ENCODE peak calls at places on chromosomes 3 and 15, in nine cellular contexts. S is CD4-positive, alpha-beta T cell; M is fibroblast of mammary gland; Y is cardiac fibroblast; R is AG09309; P is cardiac muscle cell; Q is sigmoid colon; C is mammary epithelial cell; N is RWPE1. V is an unnamed sample.
A peak's percentile ranks its signal among the peaks of the same experiment; 100 is the strongest.

GRCh38 chr3:57864853-57865252 is 108.7 kb downstream of the SLMAP start:
- DNase-seq in S (no peak), M (peak; percentile 42), Y (peak; percentile 57), R (no peak), P (peak; percentile 67), Q (no peak), C (no peak), N (peak; percentile 1), V (peak; percentile 21)

GRCh38 chr3:9352917-9353823 is 9.7 kb upstream of the THUMPD3 start:
- DNase-seq in S (peak; percentile 44), M (peak; percentile 81), Y (peak; percentile 79), R (peak; percentile 43), P (peak; percentile 82), Q (peak; percentile 80), C (peak; percentile 44), N (peak; percentile 62), V (peak; percentile 67)

GRCh38 chr3:141875893-141876380 is 506 bp upstream of the ATP1B3 start:
- DNase-seq in S (peak; percentile 73), M (peak; percentile 75), Y (peak; percentile 60), R (no peak), P (peak; percentile 73), Q (peak; percentile 93), C (no peak), N (peak; percentile 66), V (peak; percentile 61)

GRCh38 chr15:71125831-71126453 is 10.7 kb downstream of the THSD4 start:
- DNase-seq in S (no peak), M (no peak), Y (no peak), R (no peak), P (no peak), Q (no peak), C (no peak), N (no peak), V (no peak)

GRCh38 chr3:152235709-152236298 is 32.9 kb upstream of the MBNL1 start:
- DNase-seq in S (no peak), M (peak; percentile 74), Y (peak; percentile 65), R (no peak), P (peak; percentile 26), Q (no peak), C (peak; percentile 35), N (peak; percentile 57), V (peak; percentile 66)

GRCh38 chr3:66803206-66803605 is 194.9 kb upstream of the KBTBD8 start:
- DNase-seq in S (no peak), M (no peak), Y (no peak), R (no peak), P (no peak), Q (no peak), C (no peak), N (no peak), V (no peak)

GRCh38 chr3:11570789-11571495 is 72.8 kb downstream of the VGLL4 start:
- DNase-seq in S (no peak), M (peak; percentile 76), Y (peak; percentile 86), R (no peak), P (peak; percentile 26), Q (no peak), C (no peak), N (no peak), V (peak; percentile 46)

GRCh38 chr15:64772964-64773363 is 2.4 kb downstream of the RBPMS2 start:
- DNase-seq in S (no peak), M (no peak), Y (no peak), R (no peak), P (no peak), Q (no peak), C (no peak), N (no peak), V (no peak)

GRCh38 chr15:73935547-73935946 is 9.3 kb downstream of the LOXL1 start:
- DNase-seq in S (no peak), M (peak; percentile 42), Y (no peak), R (no peak), P (peak; percentile 61), Q (no peak), C (peak; percentile 54), N (peak; percentile 47), V (peak; percentile 71)

GRCh38 chr3:94587291-94587690 is 524.4 kb downstream of the NSUN3 start:
- DNase-seq in S (no peak), M (no peak), Y (no peak), R (no peak), P (no peak), Q (no peak), C (no peak), N (no peak), V (no peak)

GRCh38 chr3:186471781-186472180 is 72.4 kb downstream of the CRYGS start:
- DNase-seq in S (no peak), M (no peak), Y (no peak), R (no peak), P (no peak), Q (no peak), C (no peak), N (no peak), V (no peak)

GRCh38 chr3:137709011-137709601 is 55.0 kb upstream of the SOX14 start:
- DNase-seq in S (no peak), M (no peak), Y (peak; percentile 7), R (no peak), P (no peak), Q (no peak), C (peak; percentile 6), N (peak; percentile 26), V (peak; percentile 46)

GRCh38 chr3:159948423-159949140 is 40.1 kb upstream of the IL12A start:
- DNase-seq in S (no peak), M (peak; percentile 51), Y (peak; percentile 23), R (no peak), P (no peak), Q (no peak), C (peak; percentile 20), N (no peak), V (no peak)

GRCh38 chr3:50254577-50255250 is 14.2 kb upstream of the SEMA3B start:
- DNase-seq in S (no peak), M (peak; percentile 79), Y (peak; percentile 81), R (no peak), P (peak; percentile 75), Q (peak; percentile 85), C (peak; percentile 70), N (peak; percentile 59), V (peak; percentile 64)

GRCh38 chr3:9595877-9596276 is 42.3 kb upstream of the LHFPL4 start:
- DNase-seq in S (no peak), M (no peak), Y (no peak), R (no peak), P (no peak), Q (no peak), C (no peak), N (no peak), V (no peak)

GRCh38 chr3:146395164-146395563 is 74.2 kb downstream of the PLSCR2 start:
- DNase-seq in S (no peak), M (no peak), Y (no peak), R (no peak), P (no peak), Q (no peak), C (no peak), N (no peak), V (no peak)

GRCh38 chr3:97992547-97993173 is 20.4 kb upstream of the RIOX2 start:
- DNase-seq in S (no peak), M (no peak), Y (no peak), R (no peak), P (no peak), Q (no peak), C (no peak), N (no peak), V (no peak)
- TF ChIP-seq CTCF in S (no peak), M (no peak), Y (no peak), R (no peak), P (no peak), Q (no peak), C (no peak), N (no peak), V (no peak)

GRCh38 chr3:185199671-185200070 is 46.8 kb upstream of the C3orf70 start:
- DNase-seq in S (no peak), M (no peak), Y (no peak), R (no peak), P (no peak), Q (no peak), C (no peak), N (no peak), V (no peak)
- TF ChIP-seq CTCF in S (no peak), M (no peak), Y (no peak), R (no peak), P (no peak), Q (no peak), C (no peak), N (no peak), V (no peak)

GRCh38 chr15:60734846-60735245 is 255.9 kb upstream of the ICE2 start:
- DNase-seq in S (no peak), M (no peak), Y (no peak), R (no peak), P (no peak), Q (no peak), C (no peak), N (no peak), V (no peak)

GRCh38 chr15:60740231-60740630 is 261.3 kb upstream of the ICE2 start:
- DNase-seq in S (no peak), M (no peak), Y (no peak), R (no peak), P (no peak), Q (no peak), C (no peak), N (no peak), V (no peak)

GRCh38 chr15:60740787-60741354 is 261.9 kb upstream of the ICE2 start:
- DNase-seq in S (no peak), M (peak; percentile 77), Y (peak; percentile 88), R (peak; percentile 76), P (peak; percentile 67), Q (no peak), C (no peak), N (no peak), V (peak; percentile 37)

GRCh38 chr15:60735559-60736047 is 256.7 kb upstream of the ICE2 start:
- DNase-seq in S (no peak), M (no peak), Y (no peak), R (no peak), P (no peak), Q (no peak), C (no peak), N (no peak), V (no peak)

DNA sequence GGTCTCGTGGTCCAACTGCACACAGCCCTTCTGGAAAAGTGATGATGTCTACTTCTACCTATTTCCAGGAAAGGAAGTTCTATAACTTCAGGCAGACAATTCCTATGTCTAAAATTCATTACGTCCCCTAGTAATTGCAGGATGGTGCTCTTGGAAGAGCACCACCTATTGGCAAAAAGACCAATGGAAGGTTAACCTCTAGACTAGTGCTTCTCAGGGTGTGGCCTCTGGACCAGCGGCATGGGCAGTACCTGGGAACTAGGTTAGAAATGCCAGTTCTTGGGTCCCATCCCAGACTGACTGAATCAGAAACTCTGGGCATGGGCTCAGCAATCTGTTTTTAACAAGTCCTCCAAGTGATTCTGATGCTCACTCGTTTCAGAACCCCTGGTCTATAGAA is 258.3 kb upstream of the ICE2 start:
- DNase-seq in S (no peak), M (no peak), Y (no peak), R (no peak), P (no peak), Q (no peak), C (no peak), N (no peak), V (no peak)
- TF ChIP-seq CTCF in S (no peak), M (peak; percentile 19), Y (no peak), R (no peak), P (no peak), Q (no peak), C (no peak), N (no peak), V (no peak)

GRCh38 chr3:25661694-25662455 is 2.8 kb downstream of the TOP2B start:
- DNase-seq in S (no peak), M (peak; percentile 20), Y (no peak), R (no peak), P (peak; percentile 11), Q (no peak), C (no peak), N (no peak), V (peak; percentile 29)
- TF ChIP-seq CTCF in S (no peak), M (no peak), Y (no peak), R (no peak), P (no peak), Q (no peak), C (peak; percentile 20), N (no peak), V (no peak)

V was measured in MCF 10A.